ENCODE peak calls at places on chromosomes 6 and 20, in four cellular contexts. L, E, Q and D are unnamed samples.

GRCh38 chr20:49276895-49277785 is 717 bp downstream of the ZNFX1 start:
- DNase-seq in L (no peak), Q (no peak), E (no peak), D (peak; percentile 10)

GRCh38 chr6:161401910-161402309 is 128.0 kb upstream of the AGPAT4 start:
- DNase-seq in Q (no peak), L (no peak), E (no peak), D (no peak)

GRCh38 chr6:124200661-124201060 is 397.0 kb downstream of the NKAIN2 start:
- DNase-seq in E (no peak), Q (no peak), L (no peak), D (no peak)

GRCh38 chr20:63678071-63678470 is 18.4 kb upstream of the TNFRSF6B start:
- DNase-seq in Q (no peak), L (no peak), E (no peak), D (no peak)

GRCh38 chr6:160057080-160057479 is 64.5 kb upstream of the SLC22A1 start:
- DNase-seq in E (no peak), L (no peak), Q (no peak), D (no peak)

GRCh38 chr6:141288947-141289346 is 843.8 kb upstream of the GJE1 start:
- DNase-seq in E (no peak), L (no peak), Q (no peak), D (no peak)

GRCh38 chr20:25525857-25526256 is 59.5 kb downstream of the NINL start:
- DNase-seq in L (no peak), E (no peak), Q (no peak), D (no peak)

GRCh38 chr20:42938486-42939205 is 251.1 kb downstream of the PTPRT start:
- DNase-seq in E (no peak), Q (no peak), L (no peak), D (no peak)

GRCh38 chr20:35145141-35145564 is 2.0 kb downstream of the EDEM2 start:
- DNase-seq in E (no peak), Q (peak; percentile 33), L (peak; percentile 69), D (no peak)

GRCh38 chr6:62285612-62286469 is at the start of gene KHDRBS2:
- DNase-seq in E (peak; percentile 85), Q (peak; percentile 84), L (no peak), D (no peak)

GRCh38 chr6:144673807-144674206 is 388.7 kb downstream of the UTRN start:
- DNase-seq in E (no peak), Q (no peak), L (no peak), D (no peak)
- H3K9me3 ChIP-seq in E (peaks cover 12% of the 10 kb centered on the region), Q (no peaks in the 10 kb centered on the region), L (no peaks in the 10 kb centered on the region), D (peaks cover 5% of the 10 kb centered on the region)

GRCh38 chr20:61601361-61601760 is 349.3 kb downstream of the CDH4 start:
- DNase-seq in L (no peak), Q (no peak), E (no peak), D (no peak)

GRCh38 chr20:61598586-61598985 is 346.5 kb downstream of the CDH4 start:
- DNase-seq in L (no peak), E (no peak), Q (no peak), D (no peak)

GRCh38 chr20:61599061-61599930 is 347.2 kb downstream of the CDH4 start:
- DNase-seq in E (no peak), Q (peak; percentile 27), L (no peak), D (no peak)

GRCh38 chr20:61601853-61602252 is 349.8 kb downstream of the CDH4 start:
- DNase-seq in E (no peak), Q (no peak), L (no peak), D (no peak)

DNA sequence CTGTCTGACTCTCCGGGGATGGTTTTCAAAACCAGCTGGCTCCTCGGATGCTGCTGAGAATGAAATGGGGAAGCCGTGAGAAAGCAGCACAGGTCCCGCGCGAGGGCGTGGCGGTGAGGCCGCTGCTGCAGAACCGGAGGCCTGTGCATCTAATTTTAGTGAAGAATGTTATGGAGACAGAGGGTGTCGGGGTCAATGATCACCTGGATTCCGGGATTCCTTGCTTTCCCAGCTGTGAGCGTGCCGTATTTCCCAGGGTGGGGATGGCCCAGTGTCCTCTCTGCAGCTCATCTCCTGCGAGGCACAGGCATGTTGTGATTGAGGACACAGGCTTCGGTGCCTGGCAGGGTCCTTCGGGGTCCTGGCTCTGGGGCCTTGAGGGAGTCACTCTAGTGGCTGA is 348.0 kb downstream of the CDH4 start:
- DNase-seq in E (no peak), Q (no peak), L (no peak), D (no peak)
- H3K9me3 ChIP-seq in E (peaks cover 36% of the 10 kb centered on the region), Q (peaks cover 38% of the 10 kb centered on the region), L (no peaks in the 10 kb centered on the region), D (no peaks in the 10 kb centered on the region)

DNA sequence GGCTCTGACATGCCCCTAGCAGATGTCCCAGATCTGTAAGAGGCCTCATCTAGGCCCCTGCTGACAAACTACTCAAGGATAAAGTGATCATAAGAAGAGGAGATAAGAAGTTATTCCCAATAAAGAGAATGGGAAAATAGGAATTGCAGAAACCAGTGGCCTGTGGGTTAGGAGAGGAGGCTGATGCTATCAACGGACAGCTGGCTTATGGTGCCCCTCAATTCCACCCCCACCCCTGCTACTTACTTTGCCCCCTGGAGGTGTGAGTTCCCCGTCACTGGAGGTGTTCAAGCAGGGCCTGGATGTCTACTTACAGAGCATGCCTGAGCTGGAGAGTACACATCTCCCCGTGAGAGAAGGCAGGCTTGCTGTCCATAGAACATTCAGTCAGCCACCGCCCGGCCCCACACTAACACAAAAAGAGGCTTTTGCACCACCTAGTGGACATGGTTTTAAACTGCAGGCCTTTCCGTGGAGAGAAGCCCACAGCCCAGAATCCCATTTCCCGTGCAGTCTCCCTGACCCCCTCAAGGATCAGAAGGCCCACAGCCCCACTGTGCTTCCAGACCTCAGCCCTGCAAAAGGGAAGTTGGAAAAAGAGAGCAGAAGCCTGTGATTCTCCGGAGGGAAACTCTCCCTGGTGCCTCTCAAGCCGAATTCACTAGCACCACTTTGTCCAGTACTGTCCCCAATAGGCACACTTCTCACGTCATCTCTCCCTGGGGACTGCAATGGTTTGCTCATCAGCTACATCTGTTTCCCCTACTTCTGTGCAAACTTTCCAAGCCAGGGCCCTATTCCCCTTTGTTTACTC is 23.8 kb upstream of the BNIP5 start:
- DNase-seq in Q (peak; percentile 42), E (peak; percentile 85), L (peak; percentile 73), D (peak; percentile 45)
- H3K9me3 ChIP-seq in Q (peaks cover 3% of the 10 kb centered on the region), E (no peaks in the 10 kb centered on the region), L (no peaks in the 10 kb centered on the region), D (no peaks in the 10 kb centered on the region)

GRCh38 chr6:27442932-27443331 is 30.0 kb downstream of the ZNF184 start:
- DNase-seq in L (no peak), Q (no peak), E (no peak), D (no peak)

GRCh38 chr6:27439371-27439770 is 33.5 kb downstream of the ZNF184 start:
- DNase-seq in L (no peak), Q (no peak), E (no peak), D (no peak)

GRCh38 chr6:27441001-27441400 is 31.9 kb downstream of the ZNF184 start:
- DNase-seq in Q (no peak), E (no peak), L (no peak), D (no peak)
- H3K9me3 ChIP-seq in Q (no peaks in the 10 kb centered on the region), E (peaks cover 5% of the 10 kb centered on the region), L (no peaks in the 10 kb centered on the region), D (peaks cover 2% of the 10 kb centered on the region)

GRCh38 chr20:44609006-44609510 is 26.7 kb downstream of the PKIG start:
- DNase-seq in L (no peak), Q (no peak), E (no peak), D (no peak)

GRCh38 chr20:44606725-44607441 is 24.5 kb downstream of the PKIG start:
- DNase-seq in L (no peak), E (no peak), Q (no peak), D (no peak)

GRCh38 chr20:44613575-44613974 is 31.2 kb downstream of the PKIG start:
- DNase-seq in Q (no peak), E (no peak), L (no peak), D (no peak)

GRCh38 chr20:44610313-44610965 is 28.1 kb downstream of the PKIG start:
- DNase-seq in E (no peak), Q (no peak), L (peak; percentile 21), D (no peak)

DNA sequence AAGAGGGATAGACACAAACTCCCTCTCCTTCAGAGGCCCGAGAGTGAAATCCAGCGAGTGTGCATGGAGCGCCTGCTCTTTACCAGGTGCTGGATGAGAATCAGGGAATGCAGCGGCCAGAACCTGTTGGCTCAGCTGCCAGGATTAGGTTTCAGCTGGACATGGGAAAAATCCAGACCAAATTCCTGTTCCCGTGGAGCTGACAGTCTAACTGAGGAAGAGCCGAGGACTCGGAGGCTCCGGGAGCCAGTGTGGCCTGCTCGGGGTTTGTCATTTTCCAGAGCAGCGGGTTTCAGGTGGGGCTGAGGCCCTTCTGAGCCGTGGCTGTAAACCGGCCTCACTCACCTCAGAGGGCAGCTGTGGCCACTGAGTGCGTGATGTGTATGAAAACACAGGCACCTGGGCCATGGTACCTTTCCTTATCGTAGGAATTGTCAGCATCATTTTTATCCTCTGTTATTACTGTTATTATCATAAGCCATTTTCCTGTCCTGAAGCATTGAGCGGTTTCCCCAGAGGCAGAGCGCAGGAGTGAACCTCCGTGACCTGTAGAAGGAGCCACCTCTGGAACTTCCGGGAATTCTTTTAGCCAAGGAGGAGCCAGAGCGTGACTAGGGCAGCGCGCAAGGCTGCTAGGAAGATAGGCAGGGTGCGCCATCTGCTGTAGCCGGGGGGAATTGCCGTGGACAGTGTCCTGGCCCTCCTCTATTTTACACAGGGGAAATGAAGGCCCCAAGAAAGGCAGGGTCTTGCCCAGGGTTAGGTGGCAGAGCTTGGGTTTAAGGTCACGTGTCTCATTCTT is 27.3 kb downstream of the PKIG start:
- DNase-seq in L (peak; percentile 76), E (peak; percentile 80), Q (peak; percentile 84), D (peak; percentile 77)
- H3K9me3 ChIP-seq in L (no peaks in the 10 kb centered on the region), E (peaks cover 2% of the 10 kb centered on the region), Q (no peaks in the 10 kb centered on the region), D (no peaks in the 10 kb centered on the region)

DNA sequence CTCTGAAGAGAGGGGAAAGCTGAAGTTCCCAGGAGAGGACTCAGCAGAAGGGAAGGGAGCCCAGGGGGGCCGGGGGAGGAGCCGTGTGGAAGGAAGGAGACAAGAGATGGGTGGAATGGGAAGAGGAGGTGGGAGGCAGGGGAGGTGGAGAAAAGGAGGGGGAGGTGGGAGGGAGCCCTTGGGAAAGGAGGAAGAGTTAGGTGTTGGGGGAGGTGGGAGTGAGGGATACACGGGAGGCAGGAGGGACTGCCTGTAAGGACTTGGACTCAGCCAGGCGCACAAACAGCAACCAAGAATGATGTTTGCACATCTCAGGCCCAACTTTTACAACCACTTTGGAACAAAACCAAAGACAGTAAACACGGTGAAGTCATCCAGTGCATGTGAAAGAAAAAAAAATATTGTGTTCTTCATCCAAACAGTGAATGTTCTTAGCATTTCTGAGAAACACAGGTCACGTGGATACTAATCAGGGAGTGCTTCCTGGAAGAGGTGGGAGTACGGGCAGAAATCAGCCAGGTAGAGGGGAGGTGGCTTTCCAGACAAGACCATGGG is 17.4 kb upstream of the LSM14B start:
- DNase-seq in L (no peak), E (no peak), Q (no peak), D (no peak)
- H3K9me3 ChIP-seq in L (peaks cover 5% of the 10 kb centered on the region), E (peaks cover 28% of the 10 kb centered on the region), Q (peaks cover 42% of the 10 kb centered on the region), D (no peaks in the 10 kb centered on the region)

GRCh38 chr6:111339294-111339693 is 143.7 kb downstream of the REV3L start:
- DNase-seq in Q (no peak), E (no peak), L (no peak), D (no peak)
- H3K9me3 ChIP-seq in Q (no peaks in the 10 kb centered on the region), E (no peaks in the 10 kb centered on the region), L (no peaks in the 10 kb centered on the region), D (no peaks in the 10 kb centered on the region)